ENCODE peak calls at places on chromosomes 12 and 14, in eight cellular contexts. S is cardiac muscle cell; R is IMR-90; K is adrenal gland; D is CD4-positive, alpha-beta T cell; E is psoas muscle; X is tibial nerve; Z is Panc1. G is an unnamed sample. For H3K27me3, the result is how much of the 10 kb centered on the place peaks cover.

GRCh38 chr12:23488130-23488529 is 461.3 kb downstream of the SOX5 start:
- DNase-seq in S (no peak), R (no peak), K (no peak), D (no peak), E (no peak), X (no peak), Z (no peak), G (no peak)

GRCh38 chr14:95314609-95315008 is 5.1 kb downstream of the CLMN start:
- DNase-seq in S (no peak), R (no peak), K (no peak), D (no peak), E (no peak), X (no peak), Z (no peak), G (no peak)

GRCh38 chr12:84411031-84411430 is 501.6 kb downstream of the SLC6A15 start:
- DNase-seq in S (no peak), R (no peak), K (no peak), D (no peak), E (no peak), X (no peak), Z (no peak), G (no peak)

GRCh38 chr14:96274122-96274910 is 18.3 kb downstream of the BDKRB1 start:
- DNase-seq in S (peak), R (peak), K (no peak), D (no peak), E (no peak), X (no peak), Z (no peak), G (peak)

GRCh38 chr12:102427542-102427923 is 52.8 kb downstream of the IGF1 start:
- DNase-seq in S (no peak), R (no peak), K (no peak), D (no peak), E (peak), X (no peak), Z (no peak), G (no peak)

GRCh38 chr12:124464062-124464461 is 103.3 kb downstream of the NCOR2 start:
- DNase-seq in S (no peak), R (peak), K (no peak), D (no peak), E (peak), X (no peak), Z (no peak), G (no peak)

GRCh38 chr12:78119351-78119918 is 288.7 kb downstream of the NAV3 start:
- DNase-seq in S (no peak), R (no peak), K (no peak), D (no peak), E (no peak), X (no peak), Z (no peak), G (no peak)

GRCh38 chr14:33711761-33712160 is 239.1 kb downstream of the EGLN3 start:
- DNase-seq in S (no peak), R (no peak), K (no peak), D (no peak), E (no peak), X (no peak), Z (no peak), G (no peak)

GRCh38 chr12:124655317-124656213 is 88.2 kb upstream of the NCOR2 start:
- DNase-seq in S (peak), R (peak), K (peak), D (no peak), E (peak), X (peak), Z (no peak), G (peak)

GRCh38 chr12:50309950-50310349 is 26.6 kb upstream of the LIMA1 start:
- DNase-seq in S (no peak), R (no peak), K (no peak), D (no peak), E (no peak), X (no peak), Z (no peak), G (no peak)

GRCh38 chr12:94488449-94488848 is 28.8 kb upstream of the CEP83 start:
- DNase-seq in S (no peak), R (peak), K (no peak), D (no peak), E (no peak), X (no peak), Z (no peak), G (no peak)

GRCh38 chr12:66149702-66150398 is 19.3 kb upstream of the LLPH start:
- DNase-seq in S (no peak), R (no peak), K (no peak), D (no peak), E (no peak), X (no peak), Z (no peak), G (no peak)

GRCh38 chr12:130838951-130839769 is at the start of gene STX2:
- DNase-seq in S (peak), R (peak), K (peak), D (peak), E (peak), X (peak), Z (peak), G (peak)

DNA sequence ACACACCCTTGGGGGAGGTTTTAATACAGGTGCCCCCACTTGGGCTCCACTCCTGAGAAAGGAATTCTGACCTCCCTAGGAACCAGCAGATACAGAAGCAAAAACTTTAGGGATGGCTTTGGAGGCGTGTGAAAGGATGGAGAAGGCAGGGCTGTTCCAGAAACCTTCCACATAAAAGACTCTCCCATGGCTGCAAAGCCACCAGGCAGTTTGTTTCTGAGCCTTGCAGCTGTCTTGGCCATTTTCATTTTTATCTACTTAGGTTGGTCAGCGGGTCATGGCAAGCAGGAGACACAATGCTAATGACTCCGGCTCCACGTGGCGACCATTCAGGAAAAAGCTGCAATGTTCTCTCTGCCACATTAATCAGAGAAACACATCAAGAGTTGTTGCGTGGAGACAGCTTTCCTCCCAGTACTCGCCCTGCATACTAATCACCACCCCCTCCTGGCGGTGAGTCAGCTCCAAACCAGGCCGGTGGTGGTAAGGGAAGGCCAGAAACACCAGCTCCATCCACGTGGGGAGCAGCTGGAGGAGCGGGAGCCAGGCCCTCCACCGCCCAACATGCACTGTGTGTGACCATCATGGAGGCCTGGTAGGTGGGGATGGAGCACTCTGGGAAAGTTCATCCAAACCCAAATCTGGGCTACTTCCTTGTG is 30.9 kb upstream of the IRF2BPL start:
- DNase-seq in S (no peak), R (peak), K (no peak), D (no peak), E (peak), X (no peak), Z (no peak), G (no peak)
- TF ChIP-seq CTCF in S (peak), R (peak), K (peak), D (no peak), E (peak), X (no peak), Z (no peak), G (peak)

DNA sequence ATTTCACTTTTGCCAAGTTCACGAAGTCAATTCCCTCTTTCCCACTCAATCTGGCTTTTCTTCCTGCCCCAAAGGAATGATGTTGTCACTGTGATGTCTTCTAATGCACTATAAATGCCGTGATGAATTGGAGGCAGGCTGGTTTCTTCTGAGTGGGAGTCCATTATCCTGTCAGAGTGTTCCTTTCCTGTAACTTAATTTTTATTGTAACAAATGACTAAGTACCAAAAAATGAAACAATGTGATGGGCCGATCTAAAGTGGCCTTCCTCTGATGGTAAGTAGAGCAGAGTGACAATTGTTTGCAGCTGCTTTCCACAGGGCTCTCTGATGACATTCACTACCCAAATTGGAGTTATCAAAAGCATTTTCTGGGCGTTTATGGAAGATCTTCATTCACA is 22.2 kb downstream of the TMEM30B start:
- DNase-seq in S (no peak), R (peak), K (no peak), D (no peak), E (no peak), X (no peak), Z (no peak), G (no peak)
- H3K27ac ChIP-seq in S (no peak), R (no peak), K (no peak), D (no peak), E (peak), X (no peak), Z (no peak), G (no peak)

DNA sequence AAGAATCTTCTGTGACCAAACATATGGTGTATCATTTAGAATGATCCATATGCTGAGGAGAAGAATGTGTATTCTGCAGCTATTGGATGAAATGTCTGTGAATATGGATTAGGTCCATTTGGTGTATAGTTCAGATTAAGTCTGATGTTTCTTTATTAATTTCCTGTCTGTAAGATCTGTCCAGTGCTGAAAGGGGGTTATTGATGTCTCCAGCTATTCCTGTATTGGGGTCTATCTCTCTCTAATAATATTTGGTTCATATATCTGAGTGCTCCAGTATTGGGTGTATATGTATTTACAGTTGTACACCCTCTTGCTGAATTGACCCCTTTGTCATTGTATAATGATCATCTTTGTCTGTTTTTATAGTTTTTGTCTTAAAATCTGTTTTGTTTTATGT is 33.5 kb downstream of the SLC38A2 start:
- DNase-seq in S (no peak), R (no peak), K (no peak), D (no peak), E (no peak), X (no peak), Z (no peak), G (no peak)
- H3K27me3 ChIP-seq in S (under half), R (under half), K (under half), D (under half), E (under half), X (under half), Z (under half), G (under half)

GRCh38 chr14:38950676-38951075 is 152.4 kb downstream of the SEC23A start:
- DNase-seq in S (no peak), R (no peak), K (no peak), D (no peak), E (no peak), X (no peak), Z (no peak), G (no peak)
- TF ChIP-seq CTCF in S (no peak), R (no peak), K (no peak), D (no peak), E (no peak), X (no peak), Z (no peak), G (no peak)

DNA sequence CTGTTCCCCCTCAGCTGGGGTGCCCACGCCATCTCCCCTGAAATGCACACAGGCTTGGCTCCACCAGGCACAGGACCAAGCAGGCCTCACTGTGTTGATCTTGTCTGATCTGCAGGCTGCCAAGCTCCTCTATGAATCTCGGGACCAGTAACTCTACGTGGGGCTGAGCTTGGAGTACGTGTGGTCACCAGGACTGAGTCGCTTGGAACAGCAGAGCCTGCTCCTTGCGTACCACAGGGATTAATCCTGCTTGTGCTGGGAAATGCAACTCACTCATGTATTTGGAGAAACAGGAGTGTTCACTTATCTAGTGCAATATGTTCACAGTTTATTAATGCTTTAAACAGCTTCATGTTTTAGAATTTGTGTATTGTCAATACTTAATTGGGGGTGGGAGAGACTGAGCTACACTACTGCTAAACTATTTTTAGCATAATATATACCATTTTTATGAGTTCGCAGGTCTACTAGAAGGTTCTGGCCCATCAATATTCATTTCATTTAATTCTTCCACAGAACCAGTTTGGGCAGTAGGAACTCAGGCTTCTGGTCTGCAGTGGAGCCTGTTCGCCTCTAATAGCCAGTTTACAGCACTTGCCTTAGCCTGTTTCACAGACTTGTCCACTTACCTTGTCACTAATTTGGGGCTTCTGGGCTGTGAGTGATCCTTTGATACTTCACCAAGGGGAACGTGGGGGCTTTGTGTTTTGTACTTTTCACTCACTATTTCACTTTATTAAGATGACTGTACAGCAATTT is 17.4 kb downstream of the ZFYVE21 start:
- DNase-seq in S (no peak), R (no peak), K (no peak), D (no peak), E (no peak), X (no peak), Z (no peak), G (no peak)
- H3K27ac ChIP-seq in S (peak), R (no peak), K (no peak), D (no peak), E (no peak), X (no peak), Z (no peak), G (no peak)

G was measured in AG04450.